ENCODE peak calls at places on chromosome 1, in four cellular contexts. P is AG09309, A is BE2C, O is psoas muscle. F is an unnamed sample.
A peak's percentile ranks its signal among the peaks of the same experiment; 100 is the strongest.

GRCh38 chr1:192945417-192946130 is 113.6 kb downstream of the UCHL5 start:
- DNase-seq in P (no peak), A (no peak), O (no peak), F (no peak)

GRCh38 chr1:172431721-172432192 is 11.3 kb downstream of the C1orf105 start:
- DNase-seq in P (no peak), A (no peak), O (no peak), F (peak; percentile 69)

GRCh38 chr1:9233241-9233941 is 1.2 kb upstream of the H6PD start:
- DNase-seq in P (peak; percentile 88), A (no peak), O (peak; percentile 95), F (no peak)

GRCh38 chr1:44696789-44697188 is 22.3 kb downstream of the ARMH1 start:
- DNase-seq in P (no peak), A (no peak), O (no peak), F (no peak)

GRCh38 chr1:186559601-186560116 is 98.7 kb upstream of the PDC start:
- DNase-seq in P (no peak), A (no peak), O (no peak), F (no peak)

GRCh38 chr1:205062319-205062718 is 19.3 kb downstream of the CNTN2 start:
- DNase-seq in P (no peak), A (no peak), O (no peak), F (no peak)

GRCh38 chr1:201224671-201225400 is 34.2 kb downstream of the IGFN1 start:
- DNase-seq in P (no peak), A (no peak), O (no peak), F (no peak)

GRCh38 chr1:77824083-77824482 is 44.6 kb downstream of the MIGA1 start:
- DNase-seq in P (no peak), A (no peak), O (no peak), F (no peak)

GRCh38 chr1:212470059-212470458 is 37.3 kb downstream of the NENF start:
- DNase-seq in P (peak; percentile 96), A (no peak), O (peak; percentile 82), F (no peak)

GRCh38 chr1:154420172-154420571 is 15.0 kb downstream of the IL6R start:
- DNase-seq in P (no peak), A (no peak), O (peak; percentile 90), F (peak; percentile 56)

GRCh38 chr1:245583575-245584330 is 429.0 kb downstream of the KIF26B start:
- DNase-seq in P (no peak), A (peak; percentile 89), O (no peak), F (no peak)

GRCh38 chr1:3080236-3080964 is 11.4 kb downstream of the PRDM16 start:
- DNase-seq in P (no peak), A (no peak), O (no peak), F (no peak)

GRCh38 chr1:1423245-1423597 is 2.1 kb upstream of the ANKRD65 start:
- DNase-seq in P (no peak), A (no peak), O (no peak), F (no peak)

GRCh38 chr1:112688781-112689193 is 14.3 kb downstream of the MOV10 start:
- DNase-seq in P (no peak), A (no peak), O (no peak), F (no peak)

GRCh38 chr1:3945916-3946840 is 46.1 kb upstream of the C1orf174 start:
- DNase-seq in P (no peak), A (no peak), O (no peak), F (no peak)

GRCh38 chr1:233738396-233738795 is 124.5 kb downstream of the KCNK1 start:
- DNase-seq in P (no peak), A (no peak), O (no peak), F (no peak)

GRCh38 chr1:161439280-161440232 is 65.7 kb upstream of the FCGR2A start:
- DNase-seq in P (no peak), A (peak; percentile 67), O (no peak), F (no peak)

GRCh38 chr1:11856698-11857097 is 2.0 kb downstream of the NPPB start:
- DNase-seq in P (no peak), A (no peak), O (no peak), F (no peak)

GRCh38 chr1:17274186-17275170 is 25.6 kb downstream of the PADI3 start:
- DNase-seq in P (no peak), A (peak; percentile 48), O (peak; percentile 35), F (no peak)

GRCh38 chr1:245091818-245092637 is 62.8 kb upstream of the KIF26B start:
- DNase-seq in P (peak; percentile 86), A (peak; percentile 85), O (peak; percentile 16), F (no peak)

GRCh38 chr1:117658676-117659075 is 52.8 kb downstream of the TENT5C start:
- DNase-seq in P (no peak), A (no peak), O (no peak), F (no peak)

GRCh38 chr1:246801241-246802020 is 77.2 kb downstream of the SCCPDH start:
- DNase-seq in P (no peak), A (peak; percentile 39), O (no peak), F (no peak)

GRCh38 chr1:180178511-180179161 is 24.0 kb downstream of the QSOX1 start:
- DNase-seq in P (no peak), A (peak; percentile 74), O (peak; percentile 60), F (no peak)

GRCh38 chr1:206911064-206911663 is 10.6 kb downstream of the FCMR start:
- DNase-seq in P (peak; percentile 46), A (no peak), O (no peak), F (no peak)

GRCh38 chr1:31798086-31798432 is 17.8 kb downstream of the SPOCD1 start:
- DNase-seq in P (no peak), A (no peak), O (no peak), F (no peak)

GRCh38 chr1:103265551-103265950 is 157.2 kb upstream of the COL11A1 start:
- DNase-seq in P (no peak), A (no peak), O (no peak), F (no peak)

GRCh38 chr1:30253807-30254440 is 469.5 kb downstream of the MATN1 start:
- DNase-seq in P (no peak), A (no peak), O (no peak), F (no peak)

GRCh38 chr1:115647000-115647399 is 5.2 kb downstream of the VANGL1 start:
- DNase-seq in P (no peak), A (no peak), O (no peak), F (no peak)

GRCh38 chr1:87393437-87394085 is 64.9 kb downstream of the LMO4 start:
- DNase-seq in P (no peak), A (no peak), O (no peak), F (no peak)

GRCh38 chr1:217133958-217134856 is 411.0 kb upstream of the ESRRG start:
- DNase-seq in P (no peak), A (no peak), O (no peak), F (no peak)

GRCh38 chr1:116478621-116479020 is 92.2 kb downstream of the CD58 start:
- DNase-seq in P (no peak), A (no peak), O (no peak), F (no peak)

GRCh38 chr1:229114315-229114714 is 156.6 kb upstream of the RAB4A start:
- DNase-seq in P (no peak), A (peak; percentile 44), O (no peak), F (no peak)

GRCh38 chr1:152683846-152684245 is 2.1 kb upstream of the LCE2B start:
- DNase-seq in P (no peak), A (no peak), O (no peak), F (no peak)

GRCh38 chr1:22412932-22413727 is 38.5 kb upstream of the ZBTB40 start:
- DNase-seq in P (no peak), A (peak; percentile 48), O (no peak), F (no peak)

DNA sequence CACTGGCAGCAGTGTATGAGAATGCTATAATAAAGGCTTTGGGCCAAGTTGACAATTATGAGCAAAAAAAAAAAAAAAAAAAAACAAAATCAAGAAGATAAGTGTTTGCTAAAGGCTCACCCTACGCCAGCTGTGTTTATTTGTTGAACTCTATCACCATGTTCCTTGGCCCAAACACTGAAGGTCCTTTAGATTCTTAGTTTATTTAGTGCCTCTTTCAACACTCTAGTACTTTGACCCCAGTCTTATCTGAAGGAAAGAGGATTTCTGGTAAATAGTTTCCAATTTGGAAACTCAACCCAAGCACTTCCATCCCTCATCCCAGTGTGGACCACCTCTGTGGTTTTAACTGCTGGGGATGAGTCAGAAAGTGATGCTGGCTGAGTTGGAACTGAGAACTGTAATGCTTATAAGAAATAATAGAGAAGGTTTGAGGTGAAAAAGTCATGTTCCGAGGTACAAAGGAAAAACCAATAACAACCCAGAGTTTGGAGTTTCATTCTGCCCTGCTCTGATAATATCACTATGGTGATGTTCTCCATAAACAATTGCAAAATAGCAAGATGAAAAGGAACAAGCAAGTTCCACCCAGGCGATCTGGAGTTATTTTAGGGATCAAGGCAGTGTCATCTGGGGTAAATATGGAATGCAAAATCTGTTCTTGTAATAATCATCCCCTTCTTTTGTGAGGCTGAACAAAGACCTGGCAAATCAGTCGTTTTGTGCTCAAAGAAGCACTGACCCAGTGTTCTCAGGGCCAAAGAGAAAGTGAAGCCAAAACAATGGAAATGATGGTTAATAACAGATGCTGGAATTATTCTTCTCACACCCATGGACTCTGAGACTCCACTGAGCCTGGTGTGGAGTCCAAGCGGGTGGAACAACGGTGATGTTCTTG is 19.7 kb upstream of the CAPZB start:
- DNase-seq in P (no peak), A (no peak), O (no peak), F (peak; percentile 70)
- H3K4me3 ChIP-seq in P (no peak overlapping the region), A (no peak overlapping the region), O (no peak overlapping the region), F (no peak overlapping the region)

DNA sequence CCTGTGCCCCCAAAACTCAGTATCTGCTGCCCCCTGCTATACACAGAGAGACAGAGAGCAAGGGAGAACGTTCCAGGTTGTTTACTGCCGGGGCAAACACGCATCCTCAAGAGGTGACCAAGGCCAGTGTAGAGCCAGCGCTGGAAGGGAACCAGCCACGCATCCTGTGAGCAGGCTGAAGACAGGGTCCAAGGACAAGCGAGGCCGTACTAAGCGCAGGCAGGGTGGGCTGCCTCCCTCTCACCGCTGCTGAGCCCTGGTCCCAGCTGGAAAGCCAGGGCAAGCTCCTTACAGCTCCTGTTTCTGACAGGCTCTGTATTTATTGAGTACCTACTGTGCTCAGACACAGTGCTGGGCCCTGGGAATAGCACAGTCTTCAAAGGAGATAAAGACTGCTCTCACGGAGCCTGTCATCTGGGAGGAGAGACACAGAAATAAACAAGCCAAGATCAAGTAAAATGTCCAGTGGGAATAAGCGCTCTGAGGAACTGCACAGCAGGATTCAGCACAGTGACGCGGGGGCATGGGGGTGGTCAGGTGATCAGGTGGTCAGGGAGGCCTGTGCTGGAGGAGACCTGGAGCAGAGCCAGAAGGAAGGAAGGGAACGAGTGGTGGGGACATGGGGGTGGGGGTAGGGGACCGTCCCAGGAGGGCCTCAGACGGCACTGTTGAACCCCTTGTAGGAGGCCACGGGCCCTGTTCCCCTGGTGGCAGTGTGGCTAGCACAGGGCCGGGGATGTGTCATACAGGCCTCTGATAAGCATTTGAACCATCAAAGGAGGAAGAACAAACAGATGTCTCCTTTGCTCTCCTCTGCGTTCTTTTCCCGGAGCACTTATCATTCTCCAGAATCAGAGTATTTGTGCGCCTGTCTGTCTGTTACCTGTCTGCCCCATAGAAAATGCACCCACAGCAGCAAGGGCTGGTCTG is 37.8 kb upstream of the EFHD2 start:
- DNase-seq in P (no peak), A (peak; percentile 18), O (peak; percentile 22), F (no peak)
- TF ChIP-seq CTCF in P (no peak), A (no peak), O (no peak), F (no peak)

GRCh38 chr1:110346690-110347089 is 7.5 kb downstream of the RBM15 start:
- DNase-seq in P (no peak), A (no peak), O (no peak), F (no peak)
- H3K4me3 ChIP-seq in P (no peak overlapping the region), A (peak overlapping the region; percentile 21), O (peak overlapping the region; percentile 29), F (no peak overlapping the region)

DNA sequence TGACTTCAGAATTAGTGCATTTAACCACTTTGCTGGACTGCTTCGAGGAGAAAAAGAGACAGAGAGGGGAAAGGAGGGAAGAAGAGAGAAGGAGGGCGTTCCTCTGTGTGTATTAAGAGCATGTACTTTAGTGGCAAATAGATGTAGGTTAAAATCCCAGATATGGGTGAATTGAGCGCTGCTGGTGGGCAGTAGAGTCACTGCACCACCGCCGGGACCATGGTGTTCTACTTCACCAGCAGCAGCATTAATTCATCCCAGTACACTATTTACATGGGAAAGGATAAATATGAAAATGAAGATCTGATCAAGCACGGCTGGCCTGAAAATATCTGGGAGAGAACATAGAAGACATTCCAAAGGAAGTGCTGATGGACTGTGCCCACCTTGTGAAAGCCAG is 20.9 kb upstream of the PPIE start:
- DNase-seq in P (no peak), A (no peak), O (no peak), F (no peak)
- TF ChIP-seq CTCF in P (no peak), A (no peak), O (no peak), F (no peak)